ENCODE peak calls at places on chromosome 3, in five cellular contexts. O is trophoblast cell, Z is H9, J is IMR-90, E is H1. N is an unnamed sample.
A peak's percentile ranks its signal among the peaks of the same experiment; 100 is the strongest.

GRCh38 chr3:99549918-99550603 is 88.3 kb upstream of the COL8A1 start:
- DNase-seq in O (no peak), Z (no peak), J (peak; percentile 66), E (no peak), N (no peak)

GRCh38 chr3:155282416-155283091 is 10.9 kb downstream of the STRIT1 start:
- DNase-seq in O (no peak), Z (no peak), J (peak; percentile 74), E (no peak), N (no peak)

GRCh38 chr3:183252973-183253363 is at the start of gene B3GNT5:
- DNase-seq in O (peak; percentile 95), Z (peak; percentile 65), J (no peak), E (no peak), N (no peak)

GRCh38 chr3:2096196-2096595 is 2.5 kb upstream of the CNTN4 start:
- DNase-seq in O (no peak), Z (no peak), J (no peak), E (no peak), N (no peak)

GRCh38 chr3:50345586-50345985 is at the start of gene ZMYND10:
- DNase-seq in O (peak; percentile 82), Z (peak; percentile 87), J (peak; percentile 28), E (peak; percentile 96), N (peak; percentile 68)

GRCh38 chr3:188861847-188862740 is 309.7 kb upstream of the TPRG1 start:
- DNase-seq in O (no peak), Z (no peak), J (peak; percentile 23), E (no peak), N (no peak)

GRCh38 chr3:88912294-88913014 is 195.0 kb upstream of the EPHA3 start:
- DNase-seq in O (no peak), Z (peak; percentile 69), J (no peak), E (peak; percentile 52), N (peak; percentile 90)

GRCh38 chr3:56157693-56158092 is 310.6 kb downstream of the ERC2 start:
- DNase-seq in O (peak; percentile 87), Z (no peak), J (no peak), E (no peak), N (no peak)

GRCh38 chr3:94596141-94596540 is 533.3 kb downstream of the NSUN3 start:
- DNase-seq in O (no peak), Z (no peak), J (no peak), E (no peak), N (no peak)

GRCh38 chr3:144429719-144430121 is 458.1 kb downstream of the DIPK2A start:
- DNase-seq in O (no peak), Z (no peak), J (no peak), E (no peak), N (no peak)

GRCh38 chr3:39809995-39810595 is 686 bp downstream of the MYRIP start:
- DNase-seq in O (no peak), Z (peak; percentile 43), J (no peak), E (peak; percentile 65), N (peak; percentile 11)

GRCh38 chr3:41640076-41640475 is 321.8 kb downstream of the ULK4 start:
- DNase-seq in O (no peak), Z (no peak), J (peak; percentile 12), E (no peak), N (no peak)

GRCh38 chr3:191369081-191370010 is 39.0 kb upstream of the UTS2B start:
- DNase-seq in O (no peak), Z (no peak), J (peak; percentile 58), E (no peak), N (no peak)

GRCh38 chr3:119356646-119357045 is 62.5 kb downstream of the ARHGAP31 start:
- DNase-seq in O (no peak), Z (no peak), J (no peak), E (no peak), N (no peak)
- H3K18ac ChIP-seq in O (no peak overlapping the region), Z (no peak overlapping the region), J (no peak overlapping the region), E (no peak overlapping the region), N (no peak overlapping the region)

DNA sequence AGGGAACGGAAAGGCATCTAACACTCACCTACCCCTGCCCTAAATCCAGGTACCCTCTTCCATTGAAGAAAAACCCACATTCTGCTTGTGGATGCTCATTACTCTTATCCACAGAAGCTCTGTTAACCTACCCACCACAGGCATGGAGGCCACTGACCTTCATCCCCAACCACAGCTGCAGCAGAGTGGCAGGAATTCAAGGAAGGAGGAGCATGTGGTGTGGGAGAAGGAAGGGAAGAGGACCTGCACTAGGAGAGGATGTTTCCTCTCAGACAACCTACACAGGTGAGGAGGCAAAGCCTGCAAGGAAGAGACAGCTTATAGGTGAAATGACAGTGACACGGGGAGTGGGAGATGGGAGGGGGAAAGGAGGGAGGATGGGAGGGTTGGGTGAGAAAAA is 192.5 kb upstream of the TSC22D2 start:
- DNase-seq in O (no peak), Z (no peak), J (peak; percentile 45), E (no peak), N (no peak)
- H3K18ac ChIP-seq in O (no peak overlapping the region), Z (no peak overlapping the region), J (no peak overlapping the region), E (peak overlapping the region; percentile 24), N (peak overlapping the region; percentile 73)

DNA sequence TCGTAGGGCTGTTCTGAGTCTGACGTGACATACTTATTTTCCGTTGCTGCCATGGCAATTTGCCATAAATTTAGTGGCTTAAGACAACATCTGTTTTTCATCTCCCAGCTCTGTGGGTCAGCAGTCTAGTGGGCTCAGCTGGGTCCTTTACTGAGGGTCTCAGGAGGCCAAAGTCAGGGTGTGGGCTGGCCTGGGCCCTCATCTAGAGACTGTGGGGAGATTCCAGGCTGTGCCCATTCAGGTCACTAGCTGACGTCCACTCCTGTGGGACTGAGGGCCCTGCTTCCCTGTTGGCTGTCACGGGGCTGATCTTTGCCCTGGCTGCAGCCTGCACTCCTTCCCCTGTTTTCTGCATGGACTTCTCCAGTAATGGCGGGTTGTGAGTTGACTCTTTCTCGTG is 19.1 kb downstream of the FGD5 start:
- DNase-seq in O (no peak), Z (no peak), J (no peak), E (no peak), N (no peak)
- H3K18ac ChIP-seq in O (no peak overlapping the region), Z (no peak overlapping the region), J (no peak overlapping the region), E (no peak overlapping the region), N (peak overlapping the region; percentile 76)

DNA sequence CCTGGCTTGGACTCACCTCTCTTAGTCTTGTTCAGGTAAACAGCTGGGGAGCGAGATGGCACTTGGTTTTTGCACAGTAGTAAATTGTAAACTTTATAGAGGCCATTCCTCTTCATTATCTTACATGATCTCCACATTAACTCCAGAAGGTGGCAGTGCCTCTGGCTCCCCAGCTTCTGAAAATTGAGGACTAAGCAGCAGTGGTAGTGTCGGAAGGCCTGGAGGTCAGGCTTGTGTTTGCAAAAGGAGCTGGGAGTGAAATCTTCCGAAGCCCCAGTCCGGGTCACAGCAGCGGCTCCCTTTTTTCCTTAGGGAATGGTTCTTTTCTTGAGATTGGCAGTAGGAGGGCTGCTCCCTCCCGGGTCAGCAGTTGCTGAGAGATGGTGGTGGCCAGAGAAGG is 85.7 kb downstream of the FNDC3B start:
- DNase-seq in O (no peak), Z (no peak), J (no peak), E (no peak), N (no peak)
- H3K18ac ChIP-seq in O (no peak overlapping the region), Z (no peak overlapping the region), J (peak overlapping the region; percentile 24), E (peak overlapping the region; percentile 54), N (no peak overlapping the region)

GRCh38 chr3:149263856-149264255 is 42.2 kb upstream of the CP start:
- DNase-seq in O (no peak), Z (no peak), J (no peak), E (no peak), N (no peak)

GRCh38 chr3:149258298-149258697 is 36.7 kb upstream of the CP start:
- DNase-seq in O (no peak), Z (no peak), J (peak; percentile 16), E (no peak), N (no peak)

GRCh38 chr3:149258714-149259113 is 37.1 kb upstream of the CP start:
- DNase-seq in O (no peak), Z (no peak), J (no peak), E (no peak), N (no peak)
- H3K18ac ChIP-seq in O (no peak overlapping the region), Z (no peak overlapping the region), J (no peak overlapping the region), E (peak overlapping the region; percentile 15), N (peak overlapping the region; percentile 84)

DNA sequence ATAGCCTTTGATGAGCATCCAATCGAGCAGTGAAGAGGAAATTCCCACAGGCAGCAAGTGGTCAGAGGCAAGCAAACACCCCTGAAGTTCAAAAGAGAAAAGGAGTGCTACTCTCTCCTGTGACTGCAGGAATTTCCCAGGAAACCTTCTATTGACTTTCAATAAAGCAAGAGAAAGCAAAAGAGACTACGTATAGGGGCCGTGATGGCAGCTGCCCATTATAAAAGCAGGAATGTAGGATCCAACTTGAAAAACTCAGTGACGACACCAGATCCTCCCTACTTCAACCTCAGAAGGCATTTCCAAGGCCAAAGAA is 53.1 kb upstream of the IP6K2 start:
- DNase-seq in O (no peak), Z (no peak), J (no peak), E (no peak), N (no peak)
- H3K18ac ChIP-seq in O (no peak overlapping the region), Z (no peak overlapping the region), J (no peak overlapping the region), E (no peak overlapping the region), N (no peak overlapping the region)

N was measured in neuronal stem cell.